ENCODE peak calls at places on chromosome 10, in seven cellular contexts. X, I, Z, U, J, R and C are unnamed samples.

GRCh38 chr10:33215154-33215553 is 119.3 kb downstream of the NRP1 start:
- DNase-seq in R (peak; percentile 89), I (no peak), X (no peak), U (no peak), Z (no peak), J (no peak), C (peak; percentile 77)

GRCh38 chr10:61793760-61794713 is 107.5 kb upstream of the ARID5B start:
- DNase-seq in R (peak; percentile 80), X (no peak), Z (no peak), U (no peak), J (no peak), I (no peak), C (peak; percentile 58)

GRCh38 chr10:60572511-60573194 is 183.0 kb upstream of the ANK3 start:
- DNase-seq in Z (no peak), I (peak; percentile 47), J (no peak), U (no peak), X (peak; percentile 69), R (peak; percentile 85), C (peak; percentile 66)

GRCh38 chr10:71748671-71749191 is 24.6 kb downstream of the VSIR start:
- DNase-seq in Z (peak; percentile 90), U (no peak), J (peak; percentile 94), R (no peak), X (peak; percentile 42), I (no peak), C (no peak)

GRCh38 chr10:80421369-80422220 is 13.2 kb downstream of the PRXL2A start:
- DNase-seq in U (no peak), J (no peak), R (no peak), X (no peak), Z (no peak), I (no peak), C (no peak)

GRCh38 chr10:46068117-46068516 is 22.0 kb upstream of the MSMB start:
- DNase-seq in U (no peak), Z (no peak), J (no peak), R (no peak), X (no peak), I (no peak), C (no peak)

GRCh38 chr10:97025613-97026242 is 160.0 kb downstream of the SLIT1 start:
- DNase-seq in J (no peak), Z (peak; percentile 39), X (peak; percentile 79), I (no peak), U (peak; percentile 75), R (peak; percentile 40), C (no peak)

GRCh38 chr10:133207627-133208026 is 22.4 kb upstream of the UTF1 start:
- DNase-seq in J (no peak), X (no peak), I (no peak), Z (no peak), U (no peak), R (no peak), C (no peak)

GRCh38 chr10:125520968-125521367 is 162.0 kb downstream of the TEX36 start:
- DNase-seq in I (no peak), R (no peak), J (no peak), X (no peak), U (no peak), Z (no peak), C (no peak)

GRCh38 chr10:122159159-122159970 is 111.7 kb upstream of the BTBD16 start:
- DNase-seq in U (no peak), Z (no peak), J (no peak), I (no peak), R (no peak), X (no peak), C (no peak)

GRCh38 chr10:16905304-16905703 is 88.1 kb upstream of the RSU1 start:
- DNase-seq in X (no peak), R (peak; percentile 54), J (no peak), Z (no peak), I (no peak), U (no peak), C (peak; percentile 83)

GRCh38 chr10:15824498-15824897 is 35.8 kb downstream of the MINDY3 start:
- DNase-seq in X (no peak), U (peak; percentile 9), R (peak; percentile 6), Z (no peak), I (no peak), J (no peak), C (no peak)

GRCh38 chr10:3366043-3366442 is 193.5 kb upstream of the PITRM1 start:
- DNase-seq in R (no peak), I (no peak), X (no peak), Z (no peak), J (no peak), U (no peak), C (no peak)

GRCh38 chr10:86533328-86533727 is 11.7 kb upstream of the WAPL start:
- DNase-seq in J (no peak), R (no peak), I (no peak), X (no peak), U (no peak), Z (no peak), C (no peak)

GRCh38 chr10:122990278-122990677 is 10.1 kb downstream of the PSTK start:
- DNase-seq in J (no peak), I (no peak), R (no peak), X (no peak), U (no peak), Z (no peak), C (no peak)

GRCh38 chr10:88474884-88475844 is 108.0 kb downstream of the RNLS start:
- DNase-seq in X (no peak), U (no peak), R (no peak), I (no peak), J (no peak), Z (no peak), C (no peak)

GRCh38 chr10:94000638-94001420 is 7.1 kb downstream of the PLCE1 start:
- DNase-seq in U (no peak), R (no peak), X (no peak), I (no peak), J (no peak), Z (no peak), C (no peak)

GRCh38 chr10:104328636-104328915 is 9.7 kb downstream of the ITPRIP start:
- DNase-seq in J (no peak), U (no peak), X (no peak), I (no peak), R (no peak), Z (no peak), C (no peak)
- H3K4me3 ChIP-seq in J (no peak overlapping the region), U (peak overlapping the region; percentile 33), X (peak overlapping the region; percentile 31), I (peak overlapping the region; percentile 57), R (peak overlapping the region; percentile 22), Z (peak overlapping the region; percentile 51), C (peak overlapping the region; percentile 43)

GRCh38 chr10:26555719-26556368 is 117.7 kb downstream of the APBB1IP start:
- DNase-seq in U (peak; percentile 79), Z (no peak), I (no peak), R (peak; percentile 68), X (peak; percentile 26), J (peak; percentile 93), C (peak; percentile 32)
- H3K4me3 ChIP-seq in U (no peak overlapping the region), Z (no peak overlapping the region), I (no peak overlapping the region), R (no peak overlapping the region), X (no peak overlapping the region), J (no peak overlapping the region), C (no peak overlapping the region)

GRCh38 chr10:75294031-75294437 is 58.3 kb upstream of the COMTD1 start:
- DNase-seq in Z (no peak), X (no peak), J (peak; percentile 85), U (no peak), I (no peak), R (peak; percentile 8), C (no peak)
- H3K4me3 ChIP-seq in Z (no peak overlapping the region), X (peak overlapping the region; percentile 67), J (no peak overlapping the region), U (peak overlapping the region; percentile 86), I (no peak overlapping the region), R (no peak overlapping the region), C (no peak overlapping the region)

GRCh38 chr10:59342723-59343122 is 19.6 kb downstream of the FAM13C start:
- DNase-seq in X (no peak), U (no peak), Z (no peak), I (no peak), R (no peak), J (no peak), C (no peak)

GRCh38 chr10:59336632-59337031 is 25.7 kb downstream of the FAM13C start:
- DNase-seq in X (no peak), R (peak; percentile 86), U (no peak), J (no peak), Z (no peak), I (peak; percentile 23), C (peak; percentile 77)

GRCh38 chr10:59337254-59337653 is 25.1 kb downstream of the FAM13C start:
- DNase-seq in Z (no peak), J (no peak), X (peak; percentile 58), U (peak; percentile 12), R (peak; percentile 91), I (peak; percentile 26), C (peak; percentile 38)

GRCh38 chr10:59335497-59335896 is 26.9 kb downstream of the FAM13C start:
- DNase-seq in X (no peak), J (no peak), U (no peak), R (no peak), I (no peak), Z (no peak), C (no peak)

GRCh38 chr10:59340279-59340678 is 22.1 kb downstream of the FAM13C start:
- DNase-seq in R (peak; percentile 26), J (no peak), U (no peak), X (no peak), I (no peak), Z (no peak), C (no peak)
- H3K4me3 ChIP-seq in R (no peak overlapping the region), J (no peak overlapping the region), U (no peak overlapping the region), X (no peak overlapping the region), I (no peak overlapping the region), Z (no peak overlapping the region), C (no peak overlapping the region)